ENCODE peak calls at places on chromosomes 2 and 18, in eight cellular contexts. N, W, T, Y, D, M, E and P are unnamed samples.

GRCh38 chr2:48129256-48129950 is 223.1 kb upstream of the FBXO11 start:
- DNase-seq in D (peak), Y (no peak), M (no peak), E (no peak), W (peak), N (no peak), T (no peak), P (no peak)

GRCh38 chr2:10321590-10321989 is 18.9 kb downstream of the HPCAL1 start:
- DNase-seq in N (no peak), T (no peak), E (no peak), W (no peak), D (no peak), Y (no peak), M (no peak), P (no peak)

GRCh38 chr2:43032248-43032893 is 194.0 kb downstream of the ZFP36L2 start:
- DNase-seq in D (no peak), N (no peak), Y (no peak), E (no peak), T (no peak), M (no peak), W (no peak), P (no peak)

GRCh38 chr2:108612153-108612513 is 77.9 kb downstream of the LIMS1 start:
- DNase-seq in W (no peak), M (no peak), D (peak), N (no peak), T (no peak), E (no peak), Y (no peak), P (no peak)

GRCh38 chr18:68316636-68317035 is 398.3 kb downstream of the TMX3 start:
- DNase-seq in D (peak), T (no peak), Y (no peak), W (peak), E (no peak), M (no peak), N (no peak), P (no peak)

GRCh38 chr2:176125215-176126054 is 2.9 kb downstream of the HOXD9 start:
- DNase-seq in M (no peak), Y (no peak), T (no peak), N (no peak), D (no peak), E (no peak), W (no peak), P (no peak)

GRCh38 chr2:573025-573424 is 104.2 kb downstream of the TMEM18 start:
- DNase-seq in W (no peak), D (no peak), E (no peak), N (no peak), Y (no peak), M (no peak), T (no peak), P (no peak)

GRCh38 chr2:232113821-232114220 is 152.3 kb downstream of the DIS3L2 start:
- DNase-seq in Y (no peak), W (peak), E (no peak), T (no peak), D (peak), M (no peak), N (no peak), P (no peak)

GRCh38 chr2:44550571-44550970 is 188.8 kb downstream of the CAMKMT start:
- DNase-seq in T (no peak), Y (no peak), E (no peak), W (peak), N (no peak), D (no peak), M (no peak), P (no peak)

GRCh38 chr2:45778720-45779171 is 127.3 kb downstream of the PRKCE start:
- DNase-seq in D (peak), Y (peak), E (peak), N (peak), W (peak), T (peak), M (peak), P (no peak)

GRCh38 chr18:42028232-42028832 is 73.3 kb downstream of the PIK3C3 start:
- DNase-seq in Y (peak), T (peak), D (peak), N (no peak), E (peak), M (no peak), W (peak), P (no peak)

GRCh38 chr18:75473316-75473715 is 45.8 kb upstream of the SMIM21 start:
- DNase-seq in T (no peak), Y (no peak), W (no peak), D (peak), M (no peak), N (no peak), E (no peak), P (no peak)